ENCODE peak calls at places on chromosomes 5 and 9, in nine cellular contexts. T is uterus, C is body of pancreas, P is H54, O is vagina, N is suprapubic skin, R is NB4, Q is breast epithelium, G is tibial nerve. F is an unnamed sample.

GRCh38 chr5:74067748-74068541 is 441.9 kb downstream of the ARHGEF28 start:
- DNase-seq in T (no peak), C (no peak), P (no peak), O (no peak), N (no peak), R (no peak), Q (no peak), G (no peak), F (no peak)

GRCh38 chr9:12785251-12785880 is 10.5 kb downstream of the LURAP1L start:
- DNase-seq in T (peak; percentile 56), C (peak; percentile 53), P (no peak), O (no peak), N (peak; percentile 69), R (no peak), Q (peak; percentile 73), G (no peak), F (no peak)

GRCh38 chr9:24413651-24414050 is 132.0 kb downstream of the IZUMO3 start:
- DNase-seq in T (no peak), C (no peak), P (peak; percentile 3), O (no peak), N (no peak), R (no peak), Q (no peak), G (no peak), F (no peak)

GRCh38 chr5:33370135-33370472 is 70.7 kb upstream of the TARS1 start:
- DNase-seq in T (no peak), C (no peak), P (peak; percentile 40), O (no peak), N (no peak), R (peak; percentile 19), Q (no peak), G (no peak), F (no peak)

GRCh38 chr5:74413403-74414060 is 227.0 kb downstream of the ENC1 start:
- DNase-seq in T (no peak), C (no peak), P (no peak), O (no peak), N (no peak), R (no peak), Q (no peak), G (no peak), F (no peak)

GRCh38 chr9:133294257-133294656 is 19.3 kb upstream of the ABO start:
- DNase-seq in T (no peak), C (no peak), P (no peak), O (no peak), N (no peak), R (no peak), Q (no peak), G (no peak), F (no peak)

GRCh38 chr9:92384373-92384772 is 20.0 kb downstream of the OGN start:
- DNase-seq in T (no peak), C (no peak), P (no peak), O (no peak), N (no peak), R (no peak), Q (no peak), G (no peak), F (no peak)

GRCh38 chr5:115384587-115385375 is 88.3 kb upstream of the CCDC112 start:
- DNase-seq in T (no peak), C (no peak), P (no peak), O (no peak), N (no peak), R (no peak), Q (no peak), G (no peak), F (no peak)

GRCh38 chr9:111298831-111299603 is 31.0 kb downstream of the OR2K2 start:
- DNase-seq in T (peak; percentile 35), C (peak; percentile 32), P (no peak), O (no peak), N (peak; percentile 81), R (peak; percentile 62), Q (peak; percentile 26), G (peak; percentile 80), F (peak; percentile 2)

GRCh38 chr5:74595143-74595915 is 45.2 kb downstream of the ENC1 start:
- DNase-seq in T (no peak), C (peak; percentile 51), P (no peak), O (no peak), N (no peak), R (no peak), Q (no peak), G (no peak), F (no peak)

GRCh38 chr9:89427621-89428221 is 70.2 kb downstream of the SEMA4D start:
- DNase-seq in T (no peak), C (no peak), P (peak; percentile 81), O (no peak), N (no peak), R (no peak), Q (no peak), G (no peak), F (no peak)

GRCh38 chr5:7503564-7503963 is 107.6 kb downstream of the ADCY2 start:
- DNase-seq in T (no peak), C (no peak), P (no peak), O (no peak), N (no peak), R (no peak), Q (no peak), G (no peak), F (no peak)

GRCh38 chr5:159304961-159305595 is 25.2 kb downstream of the IL12B start:
- DNase-seq in T (no peak), C (no peak), P (no peak), O (no peak), N (no peak), R (no peak), Q (no peak), G (no peak), F (no peak)

GRCh38 chr5:139646912-139647391 is 1.2 kb upstream of the CXXC5 start:
- DNase-seq in T (no peak), C (peak; percentile 47), P (no peak), O (no peak), N (peak; percentile 66), R (peak; percentile 92), Q (peak; percentile 24), G (no peak), F (no peak)

GRCh38 chr5:128225245-128226030 is 141.9 kb downstream of the SLC12A2 start:
- DNase-seq in T (no peak), C (no peak), P (no peak), O (no peak), N (no peak), R (no peak), Q (no peak), G (no peak), F (no peak)

GRCh38 chr9:36144322-36145206 is 8.0 kb downstream of the GLIPR2 start:
- DNase-seq in T (no peak), C (no peak), P (no peak), O (no peak), N (no peak), R (no peak), Q (no peak), G (no peak), F (no peak)

GRCh38 chr9:38081356-38082108 is 12.5 kb upstream of the SHB start:
- DNase-seq in T (no peak), C (no peak), P (no peak), O (peak; percentile 67), N (no peak), R (no peak), Q (no peak), G (no peak), F (no peak)

GRCh38 chr5:81852277-81853004 is 101.5 kb upstream of the SSBP2 start:
- DNase-seq in T (peak; percentile 33), C (peak; percentile 31), P (no peak), O (no peak), N (peak; percentile 71), R (peak; percentile 84), Q (no peak), G (no peak), F (no peak)

GRCh38 chr5:179124853-179125788 is 64.9 kb downstream of the ZNF354C start:
- DNase-seq in T (no peak), C (no peak), P (no peak), O (no peak), N (peak; percentile 48), R (no peak), Q (no peak), G (no peak), F (no peak)

GRCh38 chr9:72038408-72038807 is 22.0 kb downstream of the C9orf57 start:
- DNase-seq in T (no peak), C (no peak), P (no peak), O (no peak), N (no peak), R (no peak), Q (no peak), G (no peak), F (no peak)

GRCh38 chr5:115419794-115420585 is 123.5 kb upstream of the CCDC112 start:
- DNase-seq in T (no peak), C (no peak), P (peak; percentile 51), O (no peak), N (no peak), R (peak; percentile 14), Q (no peak), G (no peak), F (no peak)

GRCh38 chr9:21853414-21853813 is 51.0 kb downstream of the MTAP start:
- DNase-seq in T (no peak), C (peak; percentile 54), P (no peak), O (no peak), N (no peak), R (no peak), Q (no peak), G (no peak), F (no peak)
- TF ChIP-seq POLR2A in T (no peak), C (no peak), P (no peak), O (no peak), N (no peak), R (no peak), Q (no peak), G (no peak), F (no peak)

GRCh38 chr5:142356716-142357468 is 32.1 kb upstream of the SPRY4 start:
- DNase-seq in T (peak; percentile 86), C (peak; percentile 72), P (peak; percentile 76), O (no peak), N (peak; percentile 93), R (peak; percentile 93), Q (peak; percentile 74), G (peak; percentile 75), F (peak; percentile 84)
- TF ChIP-seq POLR2A in T (peak; percentile 75), C (peak; percentile 44), P (peak; percentile 49), O (peak; percentile 36), N (peak; percentile 40), R (no peak), Q (no peak), G (peak; percentile 51), F (no peak)

GRCh38 chr5:41510176-41510831 is at the start of gene PLCXD3:
- DNase-seq in T (no peak), C (peak; percentile 70), P (no peak), O (no peak), N (no peak), R (no peak), Q (no peak), G (no peak), F (no peak)
- TF ChIP-seq POLR2A in T (no peak), C (no peak), P (no peak), O (no peak), N (no peak), R (no peak), Q (no peak), G (no peak), F (no peak)

GRCh38 chr5:103031607-103032006 is 88.3 kb downstream of the GIN1 start:
- DNase-seq in T (no peak), C (no peak), P (no peak), O (no peak), N (no peak), R (no peak), Q (no peak), G (no peak), F (no peak)
- TF ChIP-seq POLR2A in T (no peak), C (no peak), P (no peak), O (no peak), N (no peak), R (no peak), Q (no peak), G (no peak), F (no peak)

GRCh38 chr9:105244274-105244995 is at the start of gene SLC44A1:
- DNase-seq in T (peak; percentile 97), C (peak; percentile 99), P (peak; percentile 93), O (peak; percentile 97), N (peak; percentile 98), R (peak; percentile 97), Q (peak; percentile 96), G (peak; percentile 89), F (peak; percentile 54)
- TF ChIP-seq POLR2A in T (peak; percentile 89), C (peak; percentile 94), P (peak; percentile 66), O (peak; percentile 74), N (peak; percentile 73), R (peak; percentile 67), Q (no peak), G (peak; percentile 73), F (no peak)

F was measured in GM12891.